ENCODE peak calls at places on chromosomes 3 and 15, in nine cellular contexts. K is DMS153; Q is cardiac muscle cell; Y is retina; R is Panc1; X is T follicular helper cell; A is activated T-cell treated with anti-CD3 and anti-CD28 coated beads, Interleukin-2, amount 50 U/mL, for 24 hours; V is activated B cell treated with CpG ODN at 0.5 μM for 24 hours; I is AML-193. S is an unnamed sample.

GRCh38 chr3:29668233-29668632 is 387.4 kb downstream of the RBMS3 start:
- DNase-seq in X (no peak), A (no peak), K (no peak), I (no peak), Y (no peak), Q (no peak), R (no peak), V (no peak), S (no peak)

GRCh38 chr3:147937891-147938290 is 528.7 kb downstream of the ZIC1 start:
- DNase-seq in V (no peak), R (no peak), Q (no peak), Y (no peak), A (no peak), X (no peak), K (no peak), I (no peak), S (no peak)

GRCh38 chr15:101827257-101827656 is 15.3 kb downstream of the OR4F15 start:
- DNase-seq in A (no peak), V (no peak), K (no peak), X (no peak), Y (no peak), R (no peak), Q (no peak), I (no peak), S (no peak)

GRCh38 chr3:112056451-112056929 is 22.0 kb downstream of the TMPRSS7 start:
- DNase-seq in V (no peak), I (no peak), A (peak; percentile 36), Q (peak; percentile 35), Y (no peak), K (no peak), X (no peak), R (no peak), S (no peak)

GRCh38 chr15:42068601-42069000 is 25.8 kb downstream of the PLA2G4D start:
- DNase-seq in V (no peak), K (no peak), Y (no peak), A (no peak), Q (no peak), X (no peak), R (no peak), I (no peak), S (no peak)

GRCh38 chr3:111609700-111610099 is 14.6 kb upstream of the ZBED2 start:
- DNase-seq in R (no peak), X (no peak), Q (no peak), V (no peak), I (no peak), K (no peak), Y (no peak), A (no peak), S (no peak)

GRCh38 chr15:31440754-31441298 is 114.2 kb downstream of the KLF13 start:
- DNase-seq in I (no peak), R (no peak), Q (peak; percentile 56), K (no peak), Y (peak; percentile 72), A (peak; percentile 75), X (no peak), V (peak; percentile 42), S (peak; percentile 53)

GRCh38 chr3:94440767-94441493 is 378.1 kb downstream of the NSUN3 start:
- DNase-seq in K (no peak), R (no peak), X (no peak), V (no peak), Y (no peak), A (no peak), I (no peak), Q (peak; percentile 71), S (no peak)

GRCh38 chr15:64503197-64503596 is 42.8 kb downstream of the ZNF609 start:
- DNase-seq in V (no peak), I (no peak), Q (peak; percentile 55), R (no peak), K (peak; percentile 16), A (no peak), X (no peak), Y (no peak), S (no peak)

S was measured in G401.